ENCODE peak calls at places on chromosomes 1 and 21, in eight cellular contexts. E is NCI-H2029, A is lower leg skin, L is ureter, G is AML-193, N is iris pigment epithelial cell, W is GM12891, U is NCI-H1105. S is an unnamed sample.

GRCh38 chr1:153880962-153881361 is 41.8 kb downstream of the GATAD2B start:
- DNase-seq in E (peak), A (peak), L (peak), G (no peak), N (peak), W (no peak), U (peak), S (peak)

GRCh38 chr1:53625766-53626520 is 113.0 kb downstream of the GLIS1 start:
- DNase-seq in E (no peak), A (no peak), L (peak), G (no peak), N (no peak), W (no peak), U (no peak), S (no peak)

GRCh38 chr1:44842415-44842762 is 664 bp downstream of the PTCH2 start:
- DNase-seq in E (no peak), A (no peak), L (no peak), G (no peak), N (peak), W (no peak), U (no peak), S (no peak)

GRCh38 chr1:204263240-204263848 is 49.6 kb upstream of the GOLT1A start:
- DNase-seq in E (no peak), A (no peak), L (no peak), G (no peak), N (peak), W (no peak), U (no peak), S (peak)

GRCh38 chr1:47616036-47616435 is 178.2 kb downstream of the FOXD2 start:
- DNase-seq in E (no peak), A (peak), L (no peak), G (no peak), N (no peak), W (no peak), U (no peak), S (no peak)

GRCh38 chr1:118928739-118929554 is 59.2 kb downstream of the TBX15 start:
- DNase-seq in E (no peak), A (no peak), L (no peak), G (peak), N (peak), W (no peak), U (no peak), S (no peak)

GRCh38 chr1:21220815-21221214 is 44.1 kb upstream of the EIF4G3 start:
- DNase-seq in E (peak), A (no peak), L (no peak), G (no peak), N (no peak), W (no peak), U (peak), S (no peak)

GRCh38 chr1:80047791-80048190 is 1041.3 kb upstream of the ADGRL4 start:
- DNase-seq in E (no peak), A (no peak), L (no peak), G (no peak), N (peak), W (no peak), U (no peak), S (no peak)

GRCh38 chr1:158122823-158123390 is 57.8 kb upstream of the CD1D start:
- DNase-seq in E (no peak), A (no peak), L (no peak), G (no peak), N (no peak), W (no peak), U (no peak), S (no peak)

GRCh38 chr1:40743452-40743851 is 40.1 kb upstream of the KCNQ4 start:
- DNase-seq in E (no peak), A (no peak), L (no peak), G (no peak), N (no peak), W (no peak), U (no peak), S (no peak)

GRCh38 chr1:204323887-204324286 is 35.8 kb downstream of the PLEKHA6 start:
- DNase-seq in E (no peak), A (no peak), L (no peak), G (no peak), N (peak), W (no peak), U (no peak), S (no peak)

GRCh38 chr1:81699234-81699633 is 101.5 kb upstream of the ADGRL2 start:
- DNase-seq in E (peak), A (no peak), L (no peak), G (no peak), N (peak), W (no peak), U (no peak), S (no peak)

GRCh38 chr1:186540521-186540920 is 79.6 kb upstream of the PDC start:
- DNase-seq in E (no peak), A (no peak), L (no peak), G (no peak), N (no peak), W (no peak), U (no peak), S (no peak)

GRCh38 chr1:7824701-7825100 is 28.2 kb downstream of the UTS2 start:
- DNase-seq in E (no peak), A (no peak), L (no peak), G (no peak), N (no peak), W (no peak), U (no peak), S (no peak)

GRCh38 chr1:24018611-24019580 is 38.8 kb upstream of the SRSF10 start:
- DNase-seq in E (peak), A (peak), L (peak), G (no peak), N (peak), W (no peak), U (peak), S (peak)

GRCh38 chr1:230710543-230710904 is 3.4 kb downstream of the AGT start:
- DNase-seq in E (no peak), A (no peak), L (no peak), G (no peak), N (no peak), W (no peak), U (no peak), S (no peak)

GRCh38 chr1:74729741-74730478 is 2.9 kb downstream of the CRYZ start:
- DNase-seq in E (no peak), A (no peak), L (no peak), G (no peak), N (peak), W (no peak), U (no peak), S (no peak)

GRCh38 chr21:26177741-26178452 is 7.3 kb upstream of the APP start:
- DNase-seq in E (no peak), A (no peak), L (no peak), G (no peak), N (peak), W (no peak), U (no peak), S (no peak)

GRCh38 chr21:34071683-34072082 is 1.7 kb upstream of the MRPS6 start:
- DNase-seq in E (no peak), A (no peak), L (no peak), G (no peak), N (no peak), W (no peak), U (no peak), S (no peak)

GRCh38 chr1:184060316-184060715 is 8.8 kb downstream of the TSEN15 start:
- DNase-seq in E (no peak), A (no peak), L (no peak), G (no peak), N (peak), W (no peak), U (no peak), S (no peak)

GRCh38 chr1:227886993-227887696 is 60.6 kb downstream of the WNT9A start:
- DNase-seq in E (no peak), A (peak), L (peak), G (no peak), N (peak), W (peak), U (no peak), S (peak)

GRCh38 chr1:72100766-72101165 is 181.6 kb downstream of the NEGR1 start:
- DNase-seq in E (no peak), A (no peak), L (no peak), G (peak), N (no peak), W (no peak), U (no peak), S (no peak)

GRCh38 chr1:200670215-200671118 is 760 bp upstream of the DDX59 start:
- DNase-seq in E (peak), A (peak), L (peak), G (peak), N (peak), W (peak), U (peak), S (peak)

GRCh38 chr1:94807742-94808491 is 12.2 kb upstream of the SLC44A3 start:
- DNase-seq in E (no peak), A (no peak), L (no peak), G (peak), N (peak), W (no peak), U (no peak), S (peak)

GRCh38 chr1:193183019-193183643 is 3.3 kb downstream of the B3GALT2 start:
- DNase-seq in E (peak), A (no peak), L (no peak), G (peak), N (peak), W (no peak), U (peak), S (no peak)

GRCh38 chr1:57638239-57638638 is 214.4 kb upstream of the DAB1 start:
- DNase-seq in E (no peak), A (no peak), L (no peak), G (no peak), N (no peak), W (no peak), U (no peak), S (no peak)

GRCh38 chr1:170729608-170730378 is 65.9 kb downstream of the PRRX1 start:
- DNase-seq in E (no peak), A (no peak), L (no peak), G (no peak), N (peak), W (no peak), U (no peak), S (no peak)

GRCh38 chr1:229340496-229340895 is 2.4 kb downstream of the CCSAP start:
- DNase-seq in E (no peak), A (no peak), L (no peak), G (no peak), N (no peak), W (no peak), U (no peak), S (no peak)